ENCODE peak calls at places on chromosomes 3 and 15, in ten cellular contexts. Y is left colon; U is fibroblast of the aortic adventitia; L is non-pigmented ciliary epithelial cell; R is NCI-H1436; X is kidney tubule cell; H is natural killer cell; E is activated T-helper 1 cell treated with anti-CD3 and anti-CD28 coated beads, Interleukin-12 subunit alpha, Interleukin-12 subunit beta, Interleukin-2, Interleukin-4 antibody, amounts not matched to agents 30 ng/mL and 10 ng/mL and 1 ng/mL, durations not matched to agents 14 hours and 24 hours and 36 hours; F is ovary; O is WTC11. P is an unnamed sample.

GRCh38 chr15:98873441-98874218 is 134.0 kb downstream of the PGPEP1L start:
- DNase-seq in H (no peak), R (no peak), Y (no peak), U (peak), L (no peak), E (no peak), F (no peak), X (peak), O (no peak), P (peak)

GRCh38 chr3:169526246-169526645 is 137.3 kb downstream of the MECOM start:
- DNase-seq in U (peak), E (no peak), F (no peak), X (peak), R (no peak), Y (no peak), L (no peak), H (no peak), O (no peak), P (no peak)

GRCh38 chr15:39239562-39239961 is 341.3 kb upstream of the THBS1 start:
- DNase-seq in O (no peak), F (no peak), H (no peak), E (no peak), L (no peak), Y (no peak), X (peak), U (peak), R (no peak), P (no peak)

GRCh38 chr15:70713547-70714414 is 49.6 kb downstream of the UACA start:
- DNase-seq in L (no peak), U (peak), X (peak), R (no peak), O (no peak), Y (no peak), E (no peak), F (no peak), H (no peak), P (no peak)

GRCh38 chr15:48149858-48150257 is 28.2 kb downstream of the MYEF2 start:
- DNase-seq in E (no peak), O (no peak), U (peak), H (no peak), R (no peak), Y (no peak), F (no peak), X (peak), L (peak), P (no peak)

GRCh38 chr3:146590521-146590920 is 14.6 kb downstream of the PLSCR5 start:
- DNase-seq in F (no peak), X (no peak), R (no peak), O (no peak), L (no peak), U (peak), H (no peak), Y (no peak), E (no peak), P (no peak)

GRCh38 chr3:10753964-10754363 is 62.1 kb upstream of the SLC6A11 start:
- DNase-seq in Y (peak), E (peak), F (no peak), R (no peak), L (no peak), O (peak), H (no peak), X (peak), U (peak), P (peak)

GRCh38 chr3:25094932-25095690 is 333.0 kb upstream of the RARB start:
- DNase-seq in Y (no peak), R (no peak), U (no peak), L (no peak), F (no peak), X (peak), H (no peak), E (no peak), O (no peak), P (no peak)

GRCh38 chr3:157447026-157447694 is 10.5 kb downstream of the PTX3 start:
- DNase-seq in U (peak), F (no peak), Y (no peak), E (no peak), O (no peak), L (no peak), X (peak), H (no peak), R (no peak), P (no peak)

GRCh38 chr3:86937306-86937791 is 53.6 kb downstream of the VGLL3 start:
- DNase-seq in R (no peak), E (no peak), F (no peak), Y (no peak), H (no peak), X (no peak), U (peak), O (no peak), L (peak), P (no peak)

P was measured in erythroblast.